ENCODE peak calls at places on chromosomes 2 and 18, in four cellular contexts. P is stomach, W is upper lobe of left lung, J is uterus. S is an unnamed sample.

GRCh38 chr2:156565066-156565710 is 129.0 kb downstream of the GPD2 start:
- DNase-seq in J (no peak), W (no peak), P (no peak), S (no peak)

GRCh38 chr2:40434638-40435296 is 17.1 kb downstream of the SLC8A1 start:
- DNase-seq in W (no peak), J (no peak), P (no peak), S (no peak)

GRCh38 chr18:37362158-37362890 is 203.3 kb downstream of the CELF4 start:
- DNase-seq in W (no peak), P (no peak), J (no peak), S (no peak)

GRCh38 chr2:120349125-120349921 is 3.4 kb downstream of the INHBB start:
- DNase-seq in W (no peak), J (no peak), P (no peak), S (no peak)

GRCh38 chr2:25312958-25313710 is 28.6 kb downstream of the DNMT3A start:
- DNase-seq in W (no peak), P (no peak), J (no peak), S (no peak)

GRCh38 chr2:199455533-199456382 is 2.0 kb downstream of the SATB2 start:
- DNase-seq in J (no peak), W (no peak), P (peak), S (no peak)

GRCh38 chr18:46320928-46321855 is 217.0 kb downstream of the HAUS1 start:
- DNase-seq in J (no peak), P (no peak), W (no peak), S (no peak)

GRCh38 chr2:50859110-50859509 is 172.8 kb downstream of the NRXN1 start:
- DNase-seq in W (no peak), P (no peak), J (no peak), S (no peak)

GRCh38 chr2:19369341-19369955 is 11.0 kb upstream of the OSR1 start:
- DNase-seq in J (no peak), P (no peak), W (no peak), S (no peak)

GRCh38 chr18:57445488-57446319 is 10.5 kb downstream of the ONECUT2 start:
- DNase-seq in J (no peak), P (no peak), W (no peak), S (no peak)

GRCh38 chr2:88074854-88075292 is 7.2 kb downstream of the SMYD1 start:
- DNase-seq in P (no peak), W (no peak), J (no peak), S (no peak)

GRCh38 chr2:197158591-197159550 is 151.7 kb downstream of the ANKRD44 start:
- DNase-seq in W (no peak), P (no peak), J (no peak), S (no peak)
- TF ChIP-seq POLR2A in W (no peak), P (no peak), J (no peak), S (no peak)

DNA sequence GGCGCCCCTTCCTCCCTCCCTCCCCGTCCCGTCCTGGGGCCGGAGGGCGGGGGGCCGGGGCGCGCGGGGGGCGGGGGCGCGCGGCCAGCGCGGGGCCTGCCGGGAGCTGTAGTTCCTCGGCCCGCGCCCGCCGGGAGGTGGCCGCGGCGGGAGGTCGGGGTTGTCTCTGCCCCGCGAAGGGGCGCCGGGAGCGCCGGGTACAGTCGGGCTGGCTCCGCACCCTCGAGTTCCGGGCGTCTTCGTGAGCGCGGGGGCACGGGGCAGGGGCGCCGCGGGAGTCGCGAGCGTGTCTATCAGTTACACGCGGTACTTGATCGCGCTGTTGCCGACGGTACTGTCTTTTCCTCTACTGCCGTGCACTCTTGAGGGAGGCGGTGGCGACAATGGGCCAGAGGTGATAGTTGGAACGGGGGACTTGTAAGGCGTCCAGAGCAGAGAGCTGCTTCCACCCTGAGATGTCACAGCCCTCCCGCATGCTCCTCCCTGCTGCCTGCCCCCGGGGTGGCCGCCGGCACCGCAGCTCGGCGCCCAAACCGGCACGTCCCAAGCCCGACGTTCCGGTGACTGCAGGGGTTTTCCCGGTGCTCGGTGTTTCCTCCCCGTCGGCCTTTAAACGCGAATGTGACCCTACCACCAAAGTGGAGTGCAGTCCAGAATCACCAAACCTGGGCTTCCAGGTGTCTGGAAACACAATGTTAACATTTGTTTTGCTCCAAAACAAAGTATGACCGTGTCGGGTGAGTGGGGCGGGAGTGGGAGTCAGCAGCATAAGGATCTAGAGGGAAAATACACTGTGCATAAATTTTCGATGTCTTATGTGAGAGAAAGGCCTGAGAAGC is at the start of gene PRKD3:
- DNase-seq in P (peak), W (peak), J (peak), S (peak)
- TF ChIP-seq POLR2A in P (no peak), W (peak), J (peak), S (peak)

DNA sequence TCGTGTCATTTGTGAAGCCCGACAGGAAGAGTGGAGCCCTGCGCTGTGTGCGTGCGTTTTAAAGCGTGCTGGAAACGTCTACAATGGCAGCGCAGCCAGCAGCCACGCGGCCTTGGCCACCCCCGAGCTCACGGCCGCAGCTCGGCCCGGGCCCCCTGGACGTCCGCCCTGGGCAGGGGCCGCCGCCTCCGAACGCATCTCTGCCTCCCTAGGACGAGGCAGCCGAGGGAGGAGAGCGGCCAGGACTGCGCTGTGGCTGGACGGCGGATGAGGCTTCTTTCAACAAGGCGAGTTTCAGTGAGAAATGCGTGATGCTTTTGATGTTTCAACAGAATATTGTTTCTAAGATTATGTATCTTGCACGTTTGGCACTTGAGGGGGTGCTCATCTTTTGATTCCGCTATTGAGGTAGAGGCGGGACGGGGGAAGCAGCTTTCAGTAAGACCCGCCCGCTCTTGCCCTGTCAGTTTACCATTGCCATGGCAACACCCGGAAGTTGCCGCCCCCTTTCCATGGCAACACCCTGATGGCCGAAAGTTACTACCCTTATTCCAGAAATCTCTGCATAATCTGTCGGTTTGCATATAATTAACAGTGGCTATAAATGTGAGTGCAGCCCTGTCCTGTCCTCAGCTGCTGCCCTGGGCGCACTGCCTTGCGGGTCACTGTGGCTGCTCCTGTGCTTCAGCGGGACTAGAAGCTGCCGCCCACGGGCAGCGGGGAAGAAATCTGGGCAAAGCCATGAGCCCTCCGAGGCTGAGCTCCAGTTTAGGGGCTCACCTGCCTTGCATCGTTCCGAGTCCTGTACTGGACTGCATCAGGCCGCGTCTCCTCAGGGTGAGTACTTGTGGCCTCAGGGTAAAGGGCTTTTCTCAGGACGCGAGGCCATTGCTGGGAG is 38.6 kb downstream of the ADNP2 start:
- DNase-seq in W (peak), P (peak), J (peak), S (peak)
- TF ChIP-seq POLR2A in W (peak), P (no peak), J (no peak), S (no peak)

GRCh38 chr2:189639003-189639609 is 22.2 kb upstream of the ASNSD1 start:
- DNase-seq in P (peak), J (no peak), W (no peak), S (no peak)
- TF ChIP-seq POLR2A in P (no peak), J (no peak), W (no peak), S (no peak)